ENCODE peak calls at places on chromosomes 1 and 21, in four cellular contexts. B is HCT116, K is H1, Z is A549. N is an unnamed sample.
A peak's percentile ranks its signal among the peaks of the same experiment; 100 is the strongest.

GRCh38 chr1:172148213-172148612 is 272.3 kb upstream of the C1orf105 start:
- DNase-seq in B (no peak), K (no peak), Z (no peak), N (no peak)

GRCh38 chr1:183577897-183578470 is 12.3 kb downstream of the NCF2 start:
- DNase-seq in B (no peak), K (no peak), Z (no peak), N (no peak)

GRCh38 chr1:27349784-27350672 is 8.2 kb downstream of the SYTL1 start:
- DNase-seq in B (no peak), K (peak; percentile 83), Z (peak; percentile 80), N (no peak)

GRCh38 chr1:116914667-116915066 is 5.0 kb downstream of the PTGFRN start:
- DNase-seq in B (no peak), K (no peak), Z (no peak), N (no peak)

GRCh38 chr1:9671377-9672140 is 20.0 kb downstream of the PIK3CD start:
- DNase-seq in B (peak; percentile 44), K (no peak), Z (peak; percentile 69), N (no peak)

GRCh38 chr1:161021959-161022332 is 994 bp upstream of the F11R start:
- DNase-seq in B (no peak), K (no peak), Z (peak; percentile 58), N (no peak)

GRCh38 chr1:160370561-160371345 is 3.9 kb downstream of the NHLH1 start:
- DNase-seq in B (no peak), K (no peak), Z (no peak), N (no peak)

GRCh38 chr1:39110325-39110851 is 84.2 kb downstream of the NDUFS5 start:
- DNase-seq in B (no peak), K (no peak), Z (no peak), N (no peak)

GRCh38 chr1:116677474-116678062 is 10.0 kb upstream of the IGSF3 start:
- DNase-seq in B (no peak), K (no peak), Z (no peak), N (no peak)

GRCh38 chr1:208238710-208239517 is 5.3 kb downstream of the PLXNA2 start:
- DNase-seq in B (peak; percentile 7), K (no peak), Z (peak; percentile 42), N (peak; percentile 44)

GRCh38 chr1:36479505-36480051 is 3.1 kb downstream of the CSF3R start:
- DNase-seq in B (no peak), K (no peak), Z (no peak), N (no peak)

DNA sequence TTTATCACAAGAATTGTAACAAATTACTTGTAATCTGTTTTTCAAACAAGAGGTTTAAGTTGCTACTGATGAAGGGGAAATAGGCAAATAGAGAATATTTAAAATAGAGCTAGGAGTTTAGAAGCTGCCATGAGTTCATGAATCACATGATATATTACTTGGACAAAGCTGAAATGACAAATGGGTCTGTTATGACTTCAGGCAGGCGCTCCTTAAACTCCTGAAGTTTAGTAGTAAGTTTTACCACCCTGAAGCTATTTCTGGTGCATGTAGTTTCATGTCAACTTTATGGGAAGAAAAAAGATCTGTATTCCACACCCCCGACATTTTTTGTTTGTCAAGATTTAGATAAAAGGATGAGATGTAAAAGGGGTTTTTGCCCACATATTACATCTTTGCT is 58.4 kb downstream of the PLA2G4A start:
- DNase-seq in B (no peak), K (no peak), Z (no peak), N (no peak)
- TF ChIP-seq MAX in B (no peak), K (no peak), Z (no peak), N (no peak)

DNA sequence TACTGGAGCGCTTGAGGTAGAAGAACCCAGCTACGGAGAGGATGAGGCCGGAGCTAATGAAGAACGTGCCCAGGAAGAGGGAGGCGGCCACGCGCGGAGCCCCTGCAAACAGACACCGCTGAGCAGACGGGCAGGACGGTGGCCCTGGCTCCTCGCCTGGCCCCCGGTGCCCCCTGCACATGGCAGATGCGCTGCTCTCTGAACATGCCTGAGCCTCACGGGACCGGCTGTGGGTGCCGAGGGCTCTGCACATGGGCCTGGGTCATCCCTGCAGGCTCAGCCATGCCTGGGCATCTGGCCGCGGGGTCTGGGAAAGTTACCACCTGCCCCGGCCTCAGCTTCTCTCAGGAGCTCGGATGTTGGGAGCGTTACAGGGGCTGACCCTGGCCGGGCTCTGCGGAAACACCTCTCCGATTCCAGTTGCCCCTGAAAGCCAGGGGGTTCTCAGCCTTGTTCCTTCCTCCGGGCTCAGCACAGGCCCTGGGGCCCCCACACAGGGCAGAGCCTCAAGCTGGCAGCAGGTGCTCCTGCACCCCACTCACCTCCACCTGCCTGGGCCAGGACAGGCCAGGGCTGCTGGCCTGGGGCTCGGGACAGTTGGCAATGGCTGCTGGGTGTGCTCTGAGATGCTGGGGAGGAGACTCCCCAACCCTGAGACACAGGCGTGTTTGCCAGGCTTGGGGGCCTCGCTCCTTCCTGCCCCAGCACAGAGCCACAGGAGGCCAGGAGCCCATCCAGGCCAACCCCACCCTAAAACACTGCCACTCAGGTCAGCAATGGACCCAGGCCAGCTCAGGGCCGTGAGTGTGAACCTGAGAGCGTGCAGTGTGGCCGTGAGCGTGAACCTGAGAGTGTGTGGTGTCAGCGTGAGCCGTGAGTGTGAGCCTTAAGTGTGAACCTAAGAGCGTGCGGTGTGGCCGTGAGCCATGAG is 12.1 kb upstream of the RNF223 start:
- DNase-seq in B (no peak), K (no peak), Z (no peak), N (no peak)
- TF ChIP-seq POLR2A in B (no peak), K (no peak), Z (no peak), N (no peak)

GRCh38 chr1:40341509-40342380 is 24.7 kb upstream of the COL9A2 start:
- DNase-seq in B (no peak), K (no peak), Z (no peak), N (peak; percentile 30)

GRCh38 chr1:40344597-40344996 is 27.5 kb upstream of the COL9A2 start:
- DNase-seq in B (no peak), K (no peak), Z (peak; percentile 11), N (peak; percentile 67)

GRCh38 chr1:40339420-40340323 is 22.6 kb upstream of the COL9A2 start:
- DNase-seq in B (no peak), K (no peak), Z (no peak), N (peak; percentile 43)

GRCh38 chr1:40337448-40337847 is 20.4 kb upstream of the COL9A2 start:
- DNase-seq in B (no peak), K (no peak), Z (no peak), N (no peak)

GRCh38 chr1:40338745-40339419 is 21.8 kb upstream of the COL9A2 start:
- DNase-seq in B (peak; percentile 74), K (peak; percentile 98), Z (peak; percentile 80), N (peak; percentile 86)
- TF ChIP-seq CTCF in B (peak; percentile 99), K (peak; percentile 98), Z (peak; percentile 81), N (peak; percentile 94)

DNA sequence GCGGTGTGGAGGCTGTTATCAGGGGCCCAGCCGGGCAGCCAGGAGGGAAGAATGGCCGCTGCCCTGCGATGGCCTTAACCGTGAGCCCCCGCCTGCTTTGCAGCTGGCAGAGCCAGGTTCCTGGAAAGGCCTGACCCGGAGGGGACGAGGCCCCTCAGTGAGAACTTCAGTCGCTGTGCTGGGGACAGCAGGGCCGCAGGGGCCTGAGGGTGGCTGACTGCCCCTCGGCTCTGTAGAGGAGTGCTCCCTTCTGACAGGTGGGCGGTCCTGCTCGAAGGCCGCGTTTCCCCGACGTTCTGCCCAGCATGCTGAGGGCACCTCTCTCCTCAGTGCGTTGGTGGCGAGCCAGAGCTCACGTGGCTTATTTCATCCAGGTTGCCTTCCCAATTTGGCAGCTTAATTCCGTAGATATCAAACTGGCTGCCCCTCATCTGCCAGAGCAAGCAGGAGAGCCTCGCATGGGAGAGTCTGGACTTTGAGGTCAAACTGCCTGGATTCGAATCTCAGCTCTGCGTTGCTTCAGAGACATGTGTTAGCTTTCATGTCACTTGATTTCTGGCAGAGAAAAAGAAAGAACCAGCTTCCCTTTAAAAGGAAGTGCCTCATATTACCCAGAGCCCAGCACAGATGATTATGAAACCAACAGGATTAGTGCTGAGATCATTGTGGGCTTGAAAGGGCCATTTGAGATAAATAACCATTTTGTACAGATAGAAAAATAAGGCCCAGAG is 239.8 kb downstream of the SDCCAG8 start:
- DNase-seq in B (no peak), K (no peak), Z (no peak), N (peak; percentile 80)
- TF ChIP-seq MAX in B (no peak), K (peak; percentile 22), Z (no peak), N (no peak)

GRCh38 chr21:43717166-43717853 is 1.6 kb upstream of the PDXK start:
- DNase-seq in B (no peak), K (no peak), Z (no peak), N (no peak)

GRCh38 chr21:43719748-43720538 is 1.0 kb downstream of the PDXK start:
- DNase-seq in B (no peak), K (no peak), Z (no peak), N (no peak)

GRCh38 chr21:43720539-43721224 is 1.8 kb downstream of the PDXK start:
- DNase-seq in B (no peak), K (no peak), Z (no peak), N (peak; percentile 16)

GRCh38 chr21:43717967-43718871 is 710 bp upstream of the PDXK start:
- DNase-seq in B (no peak), K (no peak), Z (no peak), N (no peak)

DNA sequence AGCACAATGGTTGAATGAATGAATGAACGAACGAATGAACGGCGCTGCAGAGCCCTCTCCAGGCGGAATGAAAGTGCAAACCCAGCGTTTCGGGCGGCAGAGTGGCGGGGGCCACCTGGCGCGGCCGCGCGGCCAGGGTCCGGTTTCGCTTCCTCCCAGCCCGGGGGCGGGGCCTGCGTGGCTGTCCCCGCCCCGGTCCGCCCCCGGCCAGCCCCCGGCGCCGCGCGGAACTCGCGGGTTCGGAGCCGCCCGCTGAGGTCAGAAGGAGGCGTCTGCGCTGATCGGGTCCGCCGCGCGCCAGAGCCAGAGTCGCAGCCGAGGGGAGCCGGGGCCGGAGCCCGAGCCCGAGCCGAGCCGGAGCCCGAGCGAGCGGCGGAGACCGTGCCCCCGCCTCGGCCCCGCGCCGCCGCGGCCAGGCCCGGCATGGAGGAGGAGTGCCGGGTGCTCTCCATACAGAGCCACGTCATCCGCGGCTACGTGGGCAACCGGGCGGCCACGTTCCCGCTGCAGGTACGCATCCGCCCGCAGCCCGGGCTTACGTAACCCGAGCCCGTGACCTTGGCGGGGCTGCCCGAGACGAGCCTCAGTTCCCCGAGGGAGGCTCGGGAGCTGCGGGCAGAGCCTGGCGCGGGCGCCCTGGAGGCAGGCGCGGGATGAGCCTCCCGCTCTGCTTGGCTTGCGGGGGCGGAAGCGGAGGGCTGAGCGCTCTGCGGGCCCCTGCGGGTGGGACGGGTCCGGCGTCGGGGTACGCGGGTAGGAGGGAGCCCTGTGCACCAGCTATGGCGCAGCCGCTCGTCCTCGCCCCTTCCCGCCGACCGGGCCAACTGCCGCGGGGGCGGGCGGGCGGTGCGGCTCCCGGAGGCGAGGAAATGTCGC is at the start of gene PDXK:
- DNase-seq in B (peak; percentile 46), K (peak; percentile 90), Z (peak; percentile 76), N (peak; percentile 89)
- TF ChIP-seq POLR2A in B (peak; percentile 55), K (no peak), Z (peak; percentile 54), N (peak; percentile 68)

DNA sequence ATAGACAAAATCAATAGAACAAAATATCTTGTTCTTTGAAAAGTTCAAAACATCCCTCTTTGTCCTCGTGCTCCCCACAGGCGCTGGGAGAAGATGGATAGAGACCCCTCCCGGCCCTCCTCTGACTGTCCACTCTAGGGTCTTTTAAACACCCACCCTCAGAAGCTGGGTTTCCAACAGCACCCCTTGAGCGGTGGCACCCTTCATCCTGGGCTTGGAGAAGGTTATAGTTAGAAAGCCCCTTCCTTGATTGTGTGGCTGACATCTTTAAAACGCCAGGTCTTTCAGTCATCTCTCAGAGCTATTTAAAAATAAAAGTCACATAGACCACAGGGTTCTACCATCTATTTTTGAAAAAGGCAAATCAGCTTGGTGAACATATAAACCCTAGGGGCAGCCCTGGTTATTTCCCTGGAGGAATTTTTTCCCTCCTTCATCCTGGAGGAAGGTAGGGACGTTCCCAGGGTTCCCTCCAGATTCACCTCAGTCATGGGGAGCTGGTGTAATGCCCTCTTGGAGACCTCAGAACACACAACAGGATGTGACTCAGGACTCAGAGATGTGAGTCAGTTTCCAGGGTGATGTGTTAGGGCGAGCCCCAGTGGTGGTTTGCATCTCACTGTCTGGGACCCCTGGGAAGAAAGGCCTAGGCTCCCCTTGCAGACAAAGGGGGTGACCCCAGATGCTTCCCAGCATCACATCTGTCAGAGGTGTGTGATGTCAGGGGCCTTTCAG is 138.5 kb downstream of the CLIC6 start:
- DNase-seq in B (no peak), K (no peak), Z (peak; percentile 90), N (peak; percentile 69)
- TF ChIP-seq CTCF in B (no peak), K (no peak), Z (no peak), N (no peak)